ENCODE peak calls at places on chromosomes 7 and 10, in six cellular contexts. One of them, this sample, is unnamed.

GRCh38 chr10:20713420-20713819 is 183.7 kb downstream of the NEBL start:
- DNase-seq in AG04450: no peak
- DNase-seq in endothelial cell: no peak
- DNase-seq in esophagus squamous epithelium: no peak
- DNase-seq in nucleus accumbens: no peak
- DNase-seq in activated effector memory CD4-positive, alpha-beta T cell treated with anti-CD3 and anti-CD28 coated beads, Interleukin-2, amount 50 U/mL, for 16 hours: no peak
- DNase-seq in this sample: no peak

GRCh38 chr7:2993868-2994267 is 49.8 kb downstream of the CARD11 start:
- DNase-seq in AG04450: no peak
- DNase-seq in endothelial cell: no peak
- DNase-seq in esophagus squamous epithelium: no peak
- DNase-seq in nucleus accumbens: no peak
- DNase-seq in activated effector memory CD4-positive, alpha-beta T cell treated with anti-CD3 and anti-CD28 coated beads, Interleukin-2, amount 50 U/mL, for 16 hours: peak
- DNase-seq in this sample: peak

GRCh38 chr10:112650588-112651030 is 203.6 kb downstream of the VTI1A start:
- DNase-seq in AG04450: no peak
- DNase-seq in endothelial cell: no peak
- DNase-seq in esophagus squamous epithelium: no peak
- DNase-seq in nucleus accumbens: no peak
- DNase-seq in activated effector memory CD4-positive, alpha-beta T cell treated with anti-CD3 and anti-CD28 coated beads, Interleukin-2, amount 50 U/mL, for 16 hours: no peak
- DNase-seq in this sample: no peak

GRCh38 chr7:103637726-103638125 is 191.7 kb upstream of the SLC26A5 start:
- DNase-seq in AG04450: no peak
- DNase-seq in endothelial cell: no peak
- DNase-seq in esophagus squamous epithelium: no peak
- DNase-seq in nucleus accumbens: no peak
- DNase-seq in activated effector memory CD4-positive, alpha-beta T cell treated with anti-CD3 and anti-CD28 coated beads, Interleukin-2, amount 50 U/mL, for 16 hours: no peak
- DNase-seq in this sample: no peak

GRCh38 chr10:6507311-6507710 is 72.8 kb downstream of the PRKCQ start:
- DNase-seq in AG04450: no peak
- DNase-seq in endothelial cell: no peak
- DNase-seq in esophagus squamous epithelium: no peak
- DNase-seq in nucleus accumbens: peak
- DNase-seq in activated effector memory CD4-positive, alpha-beta T cell treated with anti-CD3 and anti-CD28 coated beads, Interleukin-2, amount 50 U/mL, for 16 hours: no peak
- DNase-seq in this sample: no peak

GRCh38 chr10:6260843-6261242 is 58.1 kb downstream of the PFKFB3 start:
- DNase-seq in AG04450: no peak
- DNase-seq in endothelial cell: no peak
- DNase-seq in esophagus squamous epithelium: no peak
- DNase-seq in nucleus accumbens: no peak
- DNase-seq in activated effector memory CD4-positive, alpha-beta T cell treated with anti-CD3 and anti-CD28 coated beads, Interleukin-2, amount 50 U/mL, for 16 hours: no peak
- DNase-seq in this sample: no peak

GRCh38 chr10:43694526-43694925 is 45.8 kb upstream of the ZNF32 start:
- DNase-seq in AG04450: no peak
- DNase-seq in endothelial cell: no peak
- DNase-seq in esophagus squamous epithelium: no peak
- DNase-seq in nucleus accumbens: no peak
- DNase-seq in activated effector memory CD4-positive, alpha-beta T cell treated with anti-CD3 and anti-CD28 coated beads, Interleukin-2, amount 50 U/mL, for 16 hours: no peak
- DNase-seq in this sample: no peak

GRCh38 chr10:58590152-58590551 is 77.5 kb downstream of the BICC1 start:
- DNase-seq in AG04450: peak
- DNase-seq in endothelial cell: no peak
- DNase-seq in esophagus squamous epithelium: no peak
- DNase-seq in nucleus accumbens: no peak
- DNase-seq in activated effector memory CD4-positive, alpha-beta T cell treated with anti-CD3 and anti-CD28 coated beads, Interleukin-2, amount 50 U/mL, for 16 hours: no peak
- DNase-seq in this sample: no peak

GRCh38 chr7:41702635-41703371 is at the start of gene INHBA:
- DNase-seq in AG04450: peak
- DNase-seq in endothelial cell: no peak
- DNase-seq in esophagus squamous epithelium: no peak
- DNase-seq in nucleus accumbens: no peak
- DNase-seq in activated effector memory CD4-positive, alpha-beta T cell treated with anti-CD3 and anti-CD28 coated beads, Interleukin-2, amount 50 U/mL, for 16 hours: no peak
- DNase-seq in this sample: no peak

GRCh38 chr10:637221-637620 is 52.2 kb downstream of the DIP2C start:
- DNase-seq in AG04450: no peak
- DNase-seq in endothelial cell: no peak
- DNase-seq in esophagus squamous epithelium: no peak
- DNase-seq in nucleus accumbens: no peak
- DNase-seq in activated effector memory CD4-positive, alpha-beta T cell treated with anti-CD3 and anti-CD28 coated beads, Interleukin-2, amount 50 U/mL, for 16 hours: peak
- DNase-seq in this sample: no peak

GRCh38 chr10:34996843-34997242 is 93.3 kb downstream of the CUL2 start:
- DNase-seq in AG04450: no peak
- DNase-seq in endothelial cell: no peak
- DNase-seq in esophagus squamous epithelium: no peak
- DNase-seq in nucleus accumbens: no peak
- DNase-seq in activated effector memory CD4-positive, alpha-beta T cell treated with anti-CD3 and anti-CD28 coated beads, Interleukin-2, amount 50 U/mL, for 16 hours: no peak
- DNase-seq in this sample: no peak

GRCh38 chr10:123357363-123358075 is 203.3 kb downstream of the BUB3 start:
- DNase-seq in AG04450: no peak
- DNase-seq in endothelial cell: no peak
- DNase-seq in esophagus squamous epithelium: no peak
- DNase-seq in nucleus accumbens: no peak
- DNase-seq in activated effector memory CD4-positive, alpha-beta T cell treated with anti-CD3 and anti-CD28 coated beads, Interleukin-2, amount 50 U/mL, for 16 hours: no peak
- DNase-seq in this sample: no peak

GRCh38 chr10:33193867-33194521 is 140.5 kb downstream of the NRP1 start:
- DNase-seq in AG04450: no peak
- DNase-seq in endothelial cell: no peak
- DNase-seq in esophagus squamous epithelium: no peak
- DNase-seq in nucleus accumbens: no peak
- DNase-seq in activated effector memory CD4-positive, alpha-beta T cell treated with anti-CD3 and anti-CD28 coated beads, Interleukin-2, amount 50 U/mL, for 16 hours: no peak
- DNase-seq in this sample: peak

GRCh38 chr7:94512735-94513564 is 3.3 kb downstream of the CASD1 start:
- DNase-seq in AG04450: no peak
- DNase-seq in endothelial cell: no peak
- DNase-seq in esophagus squamous epithelium: no peak
- DNase-seq in nucleus accumbens: no peak
- DNase-seq in activated effector memory CD4-positive, alpha-beta T cell treated with anti-CD3 and anti-CD28 coated beads, Interleukin-2, amount 50 U/mL, for 16 hours: no peak
- DNase-seq in this sample: no peak

GRCh38 chr10:35379226-35380137 is 43.2 kb downstream of the CCNY start:
- DNase-seq in AG04450: peak
- DNase-seq in endothelial cell: peak
- DNase-seq in esophagus squamous epithelium: no peak
- DNase-seq in nucleus accumbens: no peak
- DNase-seq in activated effector memory CD4-positive, alpha-beta T cell treated with anti-CD3 and anti-CD28 coated beads, Interleukin-2, amount 50 U/mL, for 16 hours: no peak
- DNase-seq in this sample: no peak

GRCh38 chr10:100737359-100738054 is 7.9 kb upstream of the PAX2 start:
- DNase-seq in AG04450: no peak
- DNase-seq in endothelial cell: no peak
- DNase-seq in esophagus squamous epithelium: no peak
- DNase-seq in nucleus accumbens: no peak
- DNase-seq in activated effector memory CD4-positive, alpha-beta T cell treated with anti-CD3 and anti-CD28 coated beads, Interleukin-2, amount 50 U/mL, for 16 hours: no peak
- DNase-seq in this sample: no peak

GRCh38 chr10:121900443-121901174 is 27.2 kb downstream of the ATE1 start:
- DNase-seq in AG04450: peak
- DNase-seq in endothelial cell: peak
- DNase-seq in esophagus squamous epithelium: no peak
- DNase-seq in nucleus accumbens: no peak
- DNase-seq in activated effector memory CD4-positive, alpha-beta T cell treated with anti-CD3 and anti-CD28 coated beads, Interleukin-2, amount 50 U/mL, for 16 hours: no peak
- DNase-seq in this sample: no peak

GRCh38 chr10:20871970-20872369 is 25.1 kb downstream of the NEBL start:
- DNase-seq in AG04450: no peak
- DNase-seq in endothelial cell: no peak
- DNase-seq in esophagus squamous epithelium: no peak
- DNase-seq in nucleus accumbens: no peak
- DNase-seq in activated effector memory CD4-positive, alpha-beta T cell treated with anti-CD3 and anti-CD28 coated beads, Interleukin-2, amount 50 U/mL, for 16 hours: no peak
- DNase-seq in this sample: no peak

GRCh38 chr10:109127363-109127762 is 795.9 kb downstream of the XPNPEP1 start:
- DNase-seq in AG04450: no peak
- DNase-seq in endothelial cell: no peak
- DNase-seq in esophagus squamous epithelium: no peak
- DNase-seq in nucleus accumbens: no peak
- DNase-seq in activated effector memory CD4-positive, alpha-beta T cell treated with anti-CD3 and anti-CD28 coated beads, Interleukin-2, amount 50 U/mL, for 16 hours: no peak
- DNase-seq in this sample: no peak

GRCh38 chr7:4077980-4078379 is 604.1 kb upstream of the FOXK1 start:
- DNase-seq in AG04450: no peak
- DNase-seq in endothelial cell: no peak
- DNase-seq in esophagus squamous epithelium: no peak
- DNase-seq in nucleus accumbens: no peak
- DNase-seq in activated effector memory CD4-positive, alpha-beta T cell treated with anti-CD3 and anti-CD28 coated beads, Interleukin-2, amount 50 U/mL, for 16 hours: no peak
- DNase-seq in this sample: no peak